ENCODE peak calls at places on chromosome 13, in five cellular contexts. I is lower leg skin, J is Panc1, C is HCT116, G is transverse colon. B is an unnamed sample.

GRCh38 chr13:39531646-39532045 is 71.3 kb downstream of the LHFPL6 start:
- DNase-seq in I (no peak), J (no peak), C (no peak), G (no peak), B (no peak)

GRCh38 chr13:100209857-100210580 is 121.1 kb downstream of the PCCA start:
- DNase-seq in I (no peak), J (peak), C (peak), G (no peak), B (no peak)

GRCh38 chr13:32323912-32324311 is 8.6 kb downstream of the BRCA2 start:
- DNase-seq in I (no peak), J (no peak), C (no peak), G (no peak), B (no peak)

GRCh38 chr13:36476661-36477060 is 44.4 kb downstream of the CCNA1 start:
- DNase-seq in I (no peak), J (no peak), C (no peak), G (no peak), B (no peak)

GRCh38 chr13:112466132-112467025 is 90.2 kb downstream of the SPACA7 start:
- DNase-seq in I (no peak), J (no peak), C (no peak), G (no peak), B (no peak)

GRCh38 chr13:62473190-62473943 is 1057.7 kb upstream of the PCDH20 start:
- DNase-seq in I (no peak), J (no peak), C (no peak), G (no peak), B (no peak)

GRCh38 chr13:51997641-51998330 is 13.5 kb downstream of the ATP7B start:
- DNase-seq in I (no peak), J (no peak), C (no peak), G (no peak), B (no peak)

GRCh38 chr13:113604186-113604585 is 19.6 kb downstream of the TFDP1 start:
- DNase-seq in I (no peak), J (no peak), C (no peak), G (no peak), B (no peak)

GRCh38 chr13:41577437-41577836 is 120.1 kb downstream of the RGCC start:
- DNase-seq in I (peak), J (no peak), C (no peak), G (no peak), B (peak)

GRCh38 chr13:112616586-112617381 is 28.8 kb upstream of the TUBGCP3 start:
- DNase-seq in I (no peak), J (peak), C (peak), G (no peak), B (peak)

GRCh38 chr13:42762251-42762650 is 19.1 kb upstream of the FAM216B start:
- DNase-seq in I (no peak), J (no peak), C (no peak), G (no peak), B (no peak)

GRCh38 chr13:22839554-22840286 is 341.1 kb upstream of the SGCG start:
- DNase-seq in I (no peak), J (no peak), C (no peak), G (no peak), B (no peak)

GRCh38 chr13:75318138-75318833 is 163.7 kb downstream of the TBC1D4 start:
- DNase-seq in I (no peak), J (no peak), C (no peak), G (no peak), B (no peak)

GRCh38 chr13:98517576-98518310 is 59.2 kb downstream of the STK24 start:
- DNase-seq in I (no peak), J (no peak), C (no peak), G (no peak), B (no peak)

GRCh38 chr13:71290963-71291937 is 575.8 kb downstream of the DACH1 start:
- DNase-seq in I (no peak), J (peak), C (no peak), G (peak), B (no peak)

GRCh38 chr13:111474136-111475002 is 153.9 kb downstream of the TEX29 start:
- DNase-seq in I (peak), J (peak), C (peak), G (no peak), B (no peak)

GRCh38 chr13:39353988-39354387 is 249.0 kb downstream of the LHFPL6 start:
- DNase-seq in I (no peak), J (no peak), C (no peak), G (no peak), B (no peak)

GRCh38 chr13:73940098-73940497 is 194.1 kb downstream of the KLF12 start:
- DNase-seq in I (no peak), J (no peak), C (no peak), G (no peak), B (no peak)

GRCh38 chr13:46100191-46100877 is 4.5 kb downstream of the CPB2 start:
- DNase-seq in I (no peak), J (no peak), C (no peak), G (no peak), B (no peak)

GRCh38 chr13:78659450-78660110 is 625 bp upstream of the OBI1 start:
- DNase-seq in I (no peak), J (no peak), C (no peak), G (no peak), B (no peak)

GRCh38 chr13:66506979-66507378 is 723.2 kb downstream of the PCDH9 start:
- DNase-seq in I (no peak), J (no peak), C (no peak), G (no peak), B (no peak)

GRCh38 chr13:110298566-110299321 is 8.2 kb downstream of the COL4A1 start:
- DNase-seq in I (peak), J (no peak), C (no peak), G (no peak), B (no peak)

GRCh38 chr13:66795636-66796035 is 434.5 kb downstream of the PCDH9 start:
- DNase-seq in I (no peak), J (no peak), C (no peak), G (no peak), B (no peak)

GRCh38 chr13:25397763-25398162 is 26.0 kb downstream of the ATP8A2 start:
- DNase-seq in I (no peak), J (no peak), C (no peak), G (no peak), B (no peak)
- TF ChIP-seq CTCF in I (no peak), J (no peak), C (no peak), G (no peak), B (no peak)

DNA sequence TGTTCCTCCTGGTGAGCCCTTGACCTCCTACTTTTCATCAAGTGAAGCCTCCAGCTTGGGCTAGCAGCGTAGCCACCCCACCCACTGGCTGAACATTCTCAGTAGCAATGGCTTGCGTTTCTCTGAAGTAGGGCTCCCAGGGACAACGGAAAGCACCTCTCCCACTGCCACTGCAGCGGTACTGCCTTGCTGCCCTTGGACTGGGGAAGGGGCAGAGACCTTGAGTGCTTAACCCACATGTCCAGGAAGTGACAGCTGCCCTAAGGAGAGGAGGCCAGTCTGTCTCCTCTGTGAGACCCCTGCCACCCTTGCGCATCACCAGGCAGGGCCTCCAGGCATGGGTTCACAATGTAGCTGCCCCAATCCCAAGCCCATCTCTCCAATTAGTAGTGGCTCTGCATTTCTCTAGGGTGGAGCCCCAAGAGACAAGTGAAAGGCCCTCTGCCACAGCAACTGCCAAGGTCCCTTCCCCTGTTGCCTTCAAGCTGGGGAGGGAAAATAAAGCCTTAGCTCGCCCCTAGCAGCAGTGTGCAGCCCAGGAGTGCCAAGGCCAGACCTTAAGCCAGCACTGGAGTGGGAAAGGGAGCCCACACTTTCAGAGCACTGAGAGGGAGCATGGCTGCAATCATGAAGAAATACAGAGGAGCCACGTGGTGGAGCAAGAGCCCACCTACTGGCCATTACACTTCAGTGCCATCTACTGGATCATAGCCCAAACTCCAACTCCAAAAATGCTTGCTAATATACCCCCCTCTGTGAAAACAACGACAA is 175.9 kb upstream of the TRPC4 start:
- DNase-seq in I (no peak), J (no peak), C (no peak), G (no peak), B (no peak)
- TF ChIP-seq CTCF in I (no peak), J (peak), C (no peak), G (peak), B (no peak)

GRCh38 chr13:47757681-47758080 is 243.4 kb downstream of the SUCLA2 start:
- DNase-seq in I (no peak), J (no peak), C (no peak), G (no peak), B (no peak)
- TF ChIP-seq CTCF in I (no peak), J (no peak), C (no peak), G (no peak), B (no peak)

GRCh38 chr13:96816261-96816660 is 178.0 kb downstream of the OXGR1 start:
- DNase-seq in I (peak), J (no peak), C (no peak), G (no peak), B (no peak)

GRCh38 chr13:96819375-96819774 is 174.9 kb downstream of the OXGR1 start:
- DNase-seq in I (no peak), J (no peak), C (no peak), G (no peak), B (no peak)

GRCh38 chr13:96821381-96821780 is 172.9 kb downstream of the OXGR1 start:
- DNase-seq in I (no peak), J (no peak), C (no peak), G (no peak), B (no peak)

GRCh38 chr13:96816874-96817273 is 177.4 kb downstream of the OXGR1 start:
- DNase-seq in I (no peak), J (no peak), C (no peak), G (no peak), B (no peak)

GRCh38 chr13:96817336-96817941 is 176.8 kb downstream of the OXGR1 start:
- DNase-seq in I (no peak), J (no peak), C (peak), G (no peak), B (no peak)
- TF ChIP-seq CTCF in I (no peak), J (peak), C (peak), G (peak), B (peak)